ENCODE peak calls at places on chromosomes 13 and 19, in six cellular contexts. M, F, A, P, G and Q are unnamed samples.

GRCh38 chr13:113906566-113906965 is 42.7 kb upstream of the GAS6 start:
- DNase-seq in F (no peak), P (no peak), M (no peak), G (no peak), A (no peak), Q (peak)

GRCh38 chr19:31334101-31334848 is 15.0 kb downstream of the TSHZ3 start:
- DNase-seq in F (no peak), G (peak), M (peak), P (no peak), A (no peak), Q (no peak)

GRCh38 chr13:93603043-93603442 is 376.4 kb downstream of the GPC6 start:
- DNase-seq in A (no peak), F (no peak), P (no peak), M (peak), G (no peak), Q (no peak)

GRCh38 chr13:38981096-38981495 is 9.5 kb downstream of the STOML3 start:
- DNase-seq in F (no peak), A (no peak), G (no peak), M (no peak), P (no peak), Q (no peak)

GRCh38 chr13:87123987-87124784 is 547.0 kb upstream of the SLITRK5 start:
- DNase-seq in G (no peak), A (no peak), P (no peak), M (peak), F (peak), Q (no peak)

GRCh38 chr13:26658491-26658890 is 101.0 kb downstream of the WASF3 start:
- DNase-seq in F (no peak), G (no peak), A (no peak), P (no peak), M (no peak), Q (no peak)

GRCh38 chr13:40792284-40793051 is 3.1 kb downstream of the SLC25A15 start:
- DNase-seq in G (no peak), P (no peak), A (no peak), M (no peak), F (no peak), Q (no peak)

GRCh38 chr19:14318873-14319272 is 62.4 kb upstream of the ADGRE5 start:
- DNase-seq in P (no peak), F (no peak), A (peak), G (no peak), M (no peak), Q (no peak)

GRCh38 chr13:48400820-48401219 is 12.1 kb downstream of the LPAR6 start:
- DNase-seq in A (no peak), G (no peak), M (peak), F (no peak), P (no peak), Q (no peak)

GRCh38 chr19:8607386-8607785 is 3.1 kb downstream of the ADAMTS10 start:
- DNase-seq in P (no peak), F (no peak), G (no peak), A (no peak), M (no peak), Q (no peak)

GRCh38 chr19:58572026-58572817 is 913 bp downstream of the MZF1 start:
- DNase-seq in G (peak), A (no peak), P (peak), M (no peak), F (no peak), Q (no peak)

GRCh38 chr19:41705393-41706174 is 2.8 kb upstream of the CEACAM5 start:
- DNase-seq in A (no peak), P (no peak), G (no peak), M (no peak), F (peak), Q (no peak)

GRCh38 chr13:42728507-42729180 is 52.7 kb upstream of the FAM216B start:
- DNase-seq in M (peak), P (no peak), F (no peak), G (no peak), A (no peak), Q (no peak)

GRCh38 chr19:54172764-54173699 is at the start of gene TMC4:
- DNase-seq in A (no peak), P (no peak), F (no peak), G (no peak), M (peak), Q (no peak)

GRCh38 chr13:28743045-28743444 is 24.3 kb upstream of the SLC46A3 start:
- DNase-seq in M (no peak), F (no peak), P (no peak), G (no peak), A (no peak), Q (no peak)

GRCh38 chr19:2483084-2483483 is 7.2 kb downstream of the GADD45B start:
- DNase-seq in G (no peak), M (no peak), P (no peak), F (no peak), A (no peak), Q (no peak)

GRCh38 chr19:3479819-3480215 is 508 bp downstream of the SMIM24 start:
- DNase-seq in P (no peak), G (no peak), M (no peak), F (no peak), A (no peak), Q (no peak)

GRCh38 chr13:114226088-114226487 is 8.6 kb upstream of the CDC16 start:
- DNase-seq in P (no peak), G (no peak), F (no peak), M (no peak), A (peak), Q (no peak)

GRCh38 chr19:39915101-39915847 is 19.2 kb downstream of the FCGBP start:
- DNase-seq in M (no peak), G (no peak), A (no peak), P (no peak), F (no peak), Q (no peak)

GRCh38 chr19:35124098-35125060 is 8.8 kb downstream of the FXYD3 start:
- DNase-seq in G (peak), P (peak), M (peak), F (peak), A (peak), Q (peak)

GRCh38 chr13:101512650-101513049 is 60.2 kb downstream of the ITGBL1 start:
- DNase-seq in M (no peak), A (no peak), G (no peak), F (no peak), P (no peak), Q (no peak)

GRCh38 chr13:44976949-44977583 is 12.2 kb downstream of the NUFIP1 start:
- DNase-seq in M (no peak), P (no peak), G (no peak), A (no peak), F (no peak), Q (no peak)

GRCh38 chr19:46745521-46746280 is at the start of gene FKRP:
- DNase-seq in G (no peak), A (peak), F (peak), M (no peak), P (peak), Q (no peak)

GRCh38 chr13:113428469-113428865 is 24.8 kb downstream of the ADPRHL1 start:
- DNase-seq in P (peak), A (no peak), M (no peak), G (no peak), F (no peak), Q (no peak)

GRCh38 chr19:20423381-20424207 is 142.0 kb downstream of the ZNF737 start:
- DNase-seq in F (no peak), M (peak), A (peak), P (no peak), G (peak), Q (no peak)
- H3K27ac ChIP-seq in F (no peak), M (peak), A (peak), P (no peak), G (peak), Q (peak)

GRCh38 chr19:498977-499623 is 2.8 kb downstream of the MADCAM1 start:
- DNase-seq in P (no peak), F (no peak), A (no peak), G (no peak), M (no peak), Q (no peak)

GRCh38 chr19:497476-497860 is 1.2 kb downstream of the MADCAM1 start:
- DNase-seq in P (no peak), M (no peak), F (no peak), A (no peak), G (no peak), Q (no peak)

GRCh38 chr19:496333-496634 is at the start of gene MADCAM1:
- DNase-seq in M (no peak), G (no peak), F (no peak), P (no peak), A (no peak), Q (no peak)

GRCh38 chr19:497861-498590 is 1.7 kb downstream of the MADCAM1 start:
- DNase-seq in M (no peak), A (no peak), F (no peak), P (no peak), G (no peak), Q (no peak)

DNA sequence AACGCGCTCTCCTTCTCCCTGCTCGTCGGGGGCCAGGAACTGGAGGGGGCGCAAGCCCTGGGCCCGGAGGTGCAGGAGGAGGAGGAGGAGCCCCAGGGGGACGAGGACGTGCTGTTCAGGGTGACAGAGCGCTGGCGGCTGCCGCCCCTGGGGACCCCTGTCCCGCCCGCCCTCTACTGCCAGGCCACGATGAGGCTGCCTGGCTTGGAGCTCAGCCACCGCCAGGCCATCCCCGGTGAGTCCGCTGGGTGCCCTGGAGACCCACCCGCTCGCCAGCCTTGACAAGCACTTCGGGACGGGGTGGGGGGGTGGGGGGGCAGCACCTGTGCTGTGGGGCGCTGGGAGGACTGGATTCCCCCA is 2.3 kb downstream of the MADCAM1 start:
- DNase-seq in P (no peak), M (no peak), A (no peak), G (no peak), F (no peak), Q (no peak)
- H3K27ac ChIP-seq in P (no peak), M (no peak), A (no peak), G (no peak), F (no peak), Q (no peak)

DNA sequence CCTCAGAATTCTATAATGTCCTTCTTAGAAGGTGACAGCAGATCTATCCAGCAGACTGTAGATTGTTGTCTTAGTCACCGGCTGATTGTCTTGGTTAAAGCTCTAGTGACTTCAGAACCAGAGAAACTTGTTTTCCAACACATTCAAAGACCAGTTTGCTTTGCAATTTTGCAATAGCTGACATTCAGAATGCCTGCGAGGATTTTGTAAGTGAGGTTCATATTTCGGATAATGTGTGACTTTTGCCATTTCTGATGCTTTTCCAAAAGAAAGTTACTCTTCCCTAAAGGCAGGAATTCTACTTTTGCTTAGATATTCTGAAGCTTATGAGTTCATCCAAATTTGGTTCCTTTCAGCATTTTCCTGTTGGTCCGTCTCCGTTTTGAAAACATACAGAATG is 13.2 kb downstream of the SPINT2 start:
- DNase-seq in P (no peak), F (no peak), A (no peak), M (peak), G (no peak), Q (no peak)
- H3K27ac ChIP-seq in P (no peak), F (no peak), A (peak), M (no peak), G (peak), Q (peak)

DNA sequence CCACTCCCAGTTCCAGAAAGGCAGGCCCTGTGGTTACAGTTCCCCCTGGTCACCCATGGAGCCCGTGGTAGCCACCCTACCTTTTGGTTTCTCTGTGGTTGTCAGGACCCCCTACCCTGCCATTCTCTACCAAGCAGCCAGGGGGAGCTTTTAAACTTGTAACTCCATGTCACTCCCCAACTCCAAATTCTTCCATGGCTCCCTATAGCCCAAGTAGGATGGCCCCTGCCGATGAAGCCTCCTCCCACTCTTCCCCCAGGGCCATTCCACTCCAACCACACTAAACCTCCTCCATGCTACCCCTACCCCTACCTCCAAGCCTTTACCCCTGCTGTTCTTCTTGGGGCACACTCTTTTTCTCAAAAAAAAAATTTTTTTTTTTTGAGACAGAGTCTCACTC is 2.2 kb downstream of the S1PR2 start:
- DNase-seq in M (no peak), P (peak), A (peak), G (peak), F (peak), Q (no peak)
- H3K27ac ChIP-seq in M (no peak), P (no peak), A (peak), G (peak), F (no peak), Q (no peak)

GRCh38 chr13:73870036-73870741 is 264.0 kb downstream of the KLF12 start:
- DNase-seq in A (no peak), M (no peak), G (no peak), P (no peak), F (no peak), Q (no peak)
- H3K27ac ChIP-seq in A (no peak), M (no peak), G (no peak), P (no peak), F (no peak), Q (no peak)

GRCh38 chr13:24146961-24147569 is 13.5 kb upstream of the SPATA13 start:
- DNase-seq in A (no peak), M (no peak), P (no peak), G (no peak), F (no peak), Q (no peak)
- H3K27ac ChIP-seq in A (no peak), M (no peak), P (no peak), G (no peak), F (peak), Q (no peak)